ENCODE peak calls at places on chromosome 22, in five cellular contexts. T, O, F, S and U are unnamed samples.

GRCh38 chr22:39991164-39991860 is 3.4 kb upstream of the FAM83F start:
- DNase-seq in T (no peak), O (no peak), F (no peak), S (no peak), U (no peak)

GRCh38 chr22:44728761-44729261 is 23.6 kb upstream of the ARHGAP8 start:
- DNase-seq in T (no peak), O (peak), F (no peak), S (no peak), U (no peak)

GRCh38 chr22:31079095-31079642 is 1.9 kb upstream of the SMTN start:
- DNase-seq in T (no peak), O (no peak), F (no peak), S (no peak), U (no peak)

GRCh38 chr22:23128269-23129108 is 13.3 kb downstream of the RSPH14 start:
- DNase-seq in T (peak), O (peak), F (peak), S (peak), U (peak)

GRCh38 chr22:38397189-38398097 is 57.6 kb downstream of the KCNJ4 start:
- DNase-seq in T (peak), O (no peak), F (peak), S (no peak), U (no peak)

GRCh38 chr22:25745341-25746011 is 3.5 kb downstream of the MYO18B start:
- DNase-seq in T (peak), O (peak), F (no peak), S (no peak), U (no peak)

GRCh38 chr22:33680632-33681031 is 239.6 kb downstream of the LARGE1 start:
- DNase-seq in T (no peak), O (no peak), F (no peak), S (no peak), U (no peak)

GRCh38 chr22:36546092-36546804 is 17.3 kb upstream of the EIF3D start:
- DNase-seq in T (peak), O (peak), F (peak), S (no peak), U (peak)

GRCh38 chr22:37007666-37008065 is 11.6 kb downstream of the TST start:
- DNase-seq in T (no peak), O (no peak), F (no peak), S (no peak), U (no peak)

GRCh38 chr22:24503137-24503850 is 8.2 kb downstream of the UPB1 start:
- DNase-seq in T (peak), O (peak), F (peak), S (peak), U (peak)

GRCh38 chr22:27748355-27749168 is 53.0 kb downstream of the MN1 start:
- DNase-seq in T (peak), O (peak), F (no peak), S (no peak), U (no peak)

GRCh38 chr22:19048531-19048930 is 73.7 kb downstream of the DGCR2 start:
- DNase-seq in T (no peak), O (no peak), F (no peak), S (no peak), U (no peak)

GRCh38 chr22:36386900-36387663 is 685 bp downstream of the MYH9 start:
- DNase-seq in T (no peak), O (peak), F (no peak), S (no peak), U (no peak)

GRCh38 chr22:37485714-37486223 is 415 bp downstream of the MFNG start:
- DNase-seq in T (no peak), O (no peak), F (no peak), S (no peak), U (peak)

GRCh38 chr22:43389227-43389836 is 22.5 kb upstream of the MPPED1 start:
- DNase-seq in T (no peak), O (no peak), F (no peak), S (no peak), U (no peak)

GRCh38 chr22:50732681-50733080 is 5.3 kb upstream of the ACR start:
- DNase-seq in T (no peak), O (no peak), F (no peak), S (no peak), U (no peak)

GRCh38 chr22:31603081-31603525 is 58.9 kb downstream of the PISD start:
- DNase-seq in T (no peak), O (no peak), F (peak), S (no peak), U (no peak)

GRCh38 chr22:42416671-42417230 is 15.5 kb downstream of the NFAM1 start:
- DNase-seq in T (no peak), O (no peak), F (no peak), S (no peak), U (no peak)

GRCh38 chr22:48943567-48944432 is 883.9 kb downstream of the BRD1 start:
- DNase-seq in T (no peak), O (no peak), F (no peak), S (no peak), U (no peak)

GRCh38 chr22:25987948-25988347 is 181.3 kb upstream of the SEZ6L start:
- DNase-seq in T (no peak), O (no peak), F (no peak), S (no peak), U (peak)

GRCh38 chr22:27836181-27836580 is 34.6 kb upstream of the MN1 start:
- DNase-seq in T (no peak), O (peak), F (no peak), S (no peak), U (no peak)

GRCh38 chr22:46315976-46316375 is 19.3 kb downstream of the GTSE1 start:
- DNase-seq in T (no peak), O (no peak), F (no peak), S (no peak), U (no peak)

GRCh38 chr22:49207008-49207775 is 620.5 kb downstream of the BRD1 start:
- DNase-seq in T (no peak), O (no peak), F (no peak), S (no peak), U (no peak)

GRCh38 chr22:28771195-28771791 is 1.2 kb upstream of the CCDC117 start:
- DNase-seq in T (no peak), O (no peak), F (no peak), S (no peak), U (no peak)

GRCh38 chr22:46668116-46668515 is 47.9 kb downstream of the GRAMD4 start:
- DNase-seq in T (no peak), O (no peak), F (no peak), S (no peak), U (no peak)